ENCODE peak calls at places on chromosome 3, in nine cellular contexts. Y, B, J, N, U, E, F, W and D are unnamed samples.

GRCh38 chr3:49100046-49100615 is 4.4 kb downstream of the QARS1 start:
- DNase-seq in Y (no peak), B (no peak), J (no peak), N (no peak), U (no peak), E (no peak), F (no peak), W (no peak), D (no peak)

GRCh38 chr3:140555666-140556065 is 122.2 kb upstream of the TRIM42 start:
- DNase-seq in Y (no peak), B (no peak), J (no peak), N (no peak), U (no peak), E (no peak), F (no peak), W (no peak), D (no peak)

GRCh38 chr3:33372218-33373081 is 67.8 kb downstream of the UBP1 start:
- DNase-seq in Y (peak; percentile 60), B (peak; percentile 68), J (peak; percentile 72), N (peak; percentile 63), U (peak; percentile 84), E (peak; percentile 55), F (peak; percentile 53), W (peak; percentile 70), D (peak; percentile 74)

GRCh38 chr3:18444597-18445420 is 19.7 kb upstream of the SATB1 start:
- DNase-seq in Y (peak; percentile 60), B (peak; percentile 77), J (peak; percentile 92), N (peak; percentile 89), U (peak; percentile 77), E (peak; percentile 94), F (peak; percentile 73), W (no peak), D (peak; percentile 88)

GRCh38 chr3:107150675-107151074 is 226.6 kb upstream of the CCDC54 start:
- DNase-seq in Y (no peak), B (no peak), J (no peak), N (no peak), U (no peak), E (no peak), F (no peak), W (no peak), D (no peak)

GRCh38 chr3:71083726-71084131 is 499.8 kb downstream of the FOXP1 start:
- DNase-seq in Y (no peak), B (no peak), J (no peak), N (no peak), U (no peak), E (no peak), F (peak; percentile 55), W (no peak), D (no peak)

GRCh38 chr3:188202358-188203138 is 48.6 kb downstream of the LPP start:
- DNase-seq in Y (no peak), B (peak; percentile 65), J (no peak), N (no peak), U (no peak), E (no peak), F (no peak), W (peak; percentile 2), D (no peak)

GRCh38 chr3:59774613-59775012 is 724.8 kb upstream of the CFAP20DC start:
- DNase-seq in Y (no peak), B (no peak), J (no peak), N (no peak), U (peak; percentile 56), E (no peak), F (no peak), W (no peak), D (peak; percentile 87)

GRCh38 chr3:5376761-5377160 is 189.3 kb downstream of the EDEM1 start:
- DNase-seq in Y (peak; percentile 29), B (no peak), J (peak; percentile 49), N (peak; percentile 84), U (peak; percentile 64), E (no peak), F (peak; percentile 58), W (no peak), D (no peak)

GRCh38 chr3:27923349-27924068 is 201.4 kb upstream of the EOMES start:
- DNase-seq in Y (no peak), B (no peak), J (no peak), N (no peak), U (no peak), E (no peak), F (no peak), W (no peak), D (no peak)

GRCh38 chr3:66182228-66182627 is 38.6 kb upstream of the SLC25A26 start:
- DNase-seq in Y (no peak), B (no peak), J (no peak), N (no peak), U (no peak), E (no peak), F (no peak), W (no peak), D (no peak)

GRCh38 chr3:55090310-55090709 is 162.5 kb upstream of the LRTM1 start:
- DNase-seq in Y (no peak), B (no peak), J (no peak), N (no peak), U (no peak), E (no peak), F (no peak), W (no peak), D (no peak)

GRCh38 chr3:138455801-138456716 is 21.6 kb downstream of the ESYT3 start:
- DNase-seq in Y (no peak), B (no peak), J (no peak), N (no peak), U (peak; percentile 6), E (no peak), F (no peak), W (no peak), D (peak; percentile 41)

GRCh38 chr3:169841171-169841570 is 28.5 kb upstream of the LRRC34 start:
- DNase-seq in Y (peak; percentile 74), B (no peak), J (no peak), N (no peak), U (no peak), E (no peak), F (no peak), W (no peak), D (no peak)

GRCh38 chr3:171159024-171159821 is 132.7 kb upstream of the SLC2A2 start:
- DNase-seq in Y (no peak), B (no peak), J (no peak), N (no peak), U (no peak), E (no peak), F (no peak), W (no peak), D (no peak)

GRCh38 chr3:77313843-77314242 is 273.9 kb downstream of the ROBO2 start:
- DNase-seq in Y (no peak), B (no peak), J (no peak), N (no peak), U (no peak), E (no peak), F (no peak), W (no peak), D (no peak)

GRCh38 chr3:149462653-149463052 is 11.8 kb upstream of the TM4SF4 start:
- DNase-seq in Y (no peak), B (no peak), J (no peak), N (no peak), U (no peak), E (no peak), F (no peak), W (no peak), D (peak; percentile 73)
- H2AFZ ChIP-seq in Y (no peak overlapping the region), B (peak overlapping the region; percentile 18), J (peak overlapping the region; percentile 26), N (no peak overlapping the region), U (no peak overlapping the region), E (no peak overlapping the region), F (no peak overlapping the region), W (no peak overlapping the region), D (peak overlapping the region; percentile 13)

GRCh38 chr3:53141468-53141840 is 11.2 kb upstream of the RFT1 start:
- DNase-seq in Y (no peak), B (no peak), J (no peak), N (no peak), U (no peak), E (no peak), F (no peak), W (no peak), D (no peak)
- TF ChIP-seq EZH2phosphoT487 in Y (no peak), B (no peak), J (no peak), N (no peak), U (no peak), E (no peak), F (no peak), W (no peak), D (no peak)

GRCh38 chr3:112966633-112967032 is 8.3 kb downstream of the CD200R1 start:
- DNase-seq in Y (no peak), B (no peak), J (no peak), N (no peak), U (no peak), E (no peak), F (no peak), W (no peak), D (no peak)
- H3K4me1 ChIP-seq in Y (no peaks in the 10 kb centered on the region), B (no peaks in the 10 kb centered on the region), J (no peaks in the 10 kb centered on the region), N (no peaks in the 10 kb centered on the region), U (no peaks in the 10 kb centered on the region), E (no peaks in the 10 kb centered on the region), F (no peaks in the 10 kb centered on the region), W (no peaks in the 10 kb centered on the region), D (no peaks in the 10 kb centered on the region)

GRCh38 chr3:57594144-57594543 is 3.0 kb downstream of the ARF4 start:
- DNase-seq in Y (no peak), B (no peak), J (no peak), N (no peak), U (no peak), E (no peak), F (no peak), W (no peak), D (no peak)

GRCh38 chr3:57597240-57597972 is at the start of gene ARF4:
- DNase-seq in Y (peak; percentile 99), B (peak; percentile 98), J (peak; percentile 99), N (peak; percentile 99), U (peak; percentile 99), E (peak; percentile 97), F (peak; percentile 99), W (peak; percentile 99), D (peak; percentile 99)

GRCh38 chr3:57594576-57594975 is 2.6 kb downstream of the ARF4 start:
- DNase-seq in Y (no peak), B (no peak), J (no peak), N (no peak), U (no peak), E (no peak), F (no peak), W (no peak), D (no peak)

GRCh38 chr3:57597973-57598351 is 818 bp upstream of the ARF4 start:
- DNase-seq in Y (no peak), B (no peak), J (no peak), N (peak; percentile 64), U (peak; percentile 55), E (no peak), F (no peak), W (no peak), D (peak; percentile 76)

DNA sequence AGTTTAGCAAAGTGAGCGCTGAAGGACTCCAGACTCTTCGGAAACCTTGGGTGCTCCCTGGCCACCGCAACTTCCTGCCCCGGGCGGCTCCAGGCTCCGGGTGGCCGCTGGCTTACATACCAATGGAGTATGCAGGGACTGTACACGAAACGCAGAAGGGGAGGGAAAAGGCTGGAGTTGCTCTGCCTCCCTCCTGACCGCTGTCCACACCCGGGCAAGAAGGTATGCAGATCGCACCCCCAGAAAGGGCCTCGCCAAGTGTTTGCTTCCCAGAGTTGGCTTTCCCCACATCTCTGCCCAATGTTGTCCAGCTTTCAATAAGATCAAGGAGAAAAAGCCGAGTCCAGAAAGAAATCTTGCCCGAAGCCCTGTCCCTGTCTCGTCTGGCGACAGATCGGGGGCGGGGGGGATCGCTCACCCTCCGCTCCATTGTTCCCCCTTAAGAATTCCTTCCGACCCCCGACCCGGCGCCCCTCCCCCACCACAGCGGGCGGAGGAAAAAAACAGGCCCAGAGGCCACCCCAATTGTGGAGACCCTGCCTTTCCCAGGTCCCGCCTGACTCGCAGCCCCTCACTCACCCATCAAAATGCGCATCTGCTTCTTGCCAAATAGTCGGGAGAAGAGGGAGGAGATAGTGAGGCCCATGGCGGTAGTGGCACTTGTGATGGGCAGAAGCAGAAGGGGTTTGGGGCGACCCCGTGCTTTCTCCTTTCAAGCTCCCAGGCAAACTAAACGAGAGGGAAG is 477 bp downstream of the ARF4 start:
- DNase-seq in Y (peak; percentile 34), B (peak; percentile 75), J (peak; percentile 81), N (peak; percentile 89), U (peak; percentile 88), E (peak; percentile 64), F (peak; percentile 55), W (peak; percentile 36), D (peak; percentile 96)
- H2AFZ ChIP-seq in Y (peak overlapping the region; percentile 40), B (no peak overlapping the region), J (peak overlapping the region; percentile 38), N (no peak overlapping the region), U (no peak overlapping the region), E (no peak overlapping the region), F (peak overlapping the region; percentile 63), W (no peak overlapping the region), D (no peak overlapping the region)